ENCODE peak calls at places on chromosomes 1 and 21, in ten cellular contexts. One of them, this sample, is unnamed.

GRCh38 chr1:220888665-220888986 is 9.4 kb downstream of the HLX start:
- DNase-seq in glutamatergic neuron: no peak
- DNase-seq in adrenal gland: no peak
- DNase-seq in fibroblast of the aortic adventitia: no peak
- DNase-seq in lower lobe of right lung: no peak
- DNase-seq in HFFc6: no peak
- DNase-seq in neural crest cell: no peak
- DNase-seq in GM10248: no peak
- DNase-seq in SK-N-SH: no peak
- DNase-seq in heart right ventricle: no peak
- DNase-seq in this sample: no peak

GRCh38 chr1:79355073-79355472 is 348.5 kb upstream of the ADGRL4 start:
- DNase-seq in fibroblast of the aortic adventitia: peak
- DNase-seq in heart right ventricle: no peak
- DNase-seq in lower lobe of right lung: no peak
- DNase-seq in GM10248: no peak
- DNase-seq in HFFc6: peak
- DNase-seq in glutamatergic neuron: no peak
- DNase-seq in SK-N-SH: no peak
- DNase-seq in neural crest cell: no peak
- DNase-seq in adrenal gland: no peak
- DNase-seq in this sample: no peak

GRCh38 chr21:45320991-45321656 is 33.4 kb upstream of the POFUT2 start:
- DNase-seq in HFFc6: no peak
- DNase-seq in neural crest cell: no peak
- DNase-seq in lower lobe of right lung: no peak
- DNase-seq in heart right ventricle: no peak
- DNase-seq in glutamatergic neuron: no peak
- DNase-seq in GM10248: no peak
- DNase-seq in SK-N-SH: no peak
- DNase-seq in adrenal gland: no peak
- DNase-seq in fibroblast of the aortic adventitia: no peak
- DNase-seq in this sample: no peak

GRCh38 chr1:201540846-201541735 is 2.2 kb downstream of the NAV1 start:
- DNase-seq in lower lobe of right lung: no peak
- DNase-seq in fibroblast of the aortic adventitia: no peak
- DNase-seq in HFFc6: no peak
- DNase-seq in adrenal gland: no peak
- DNase-seq in neural crest cell: no peak
- DNase-seq in heart right ventricle: no peak
- DNase-seq in GM10248: peak
- DNase-seq in glutamatergic neuron: no peak
- DNase-seq in SK-N-SH: no peak
- DNase-seq in this sample: no peak

GRCh38 chr1:118984990-118985608 is 3.0 kb downstream of the TBX15 start:
- DNase-seq in neural crest cell: no peak
- DNase-seq in fibroblast of the aortic adventitia: no peak
- DNase-seq in GM10248: peak
- DNase-seq in glutamatergic neuron: no peak
- DNase-seq in heart right ventricle: no peak
- DNase-seq in SK-N-SH: peak
- DNase-seq in adrenal gland: no peak
- DNase-seq in HFFc6: no peak
- DNase-seq in lower lobe of right lung: no peak
- DNase-seq in this sample: no peak

GRCh38 chr1:56411484-56412180 is 167.7 kb downstream of the PLPP3 start:
- DNase-seq in adrenal gland: no peak
- DNase-seq in glutamatergic neuron: no peak
- DNase-seq in SK-N-SH: no peak
- DNase-seq in fibroblast of the aortic adventitia: no peak
- DNase-seq in neural crest cell: no peak
- DNase-seq in lower lobe of right lung: no peak
- DNase-seq in heart right ventricle: peak
- DNase-seq in GM10248: no peak
- DNase-seq in HFFc6: no peak
- DNase-seq in this sample: no peak

GRCh38 chr1:43716559-43717281 is 9.4 kb downstream of the ST3GAL3 start:
- DNase-seq in glutamatergic neuron: no peak
- DNase-seq in fibroblast of the aortic adventitia: no peak
- DNase-seq in neural crest cell: no peak
- DNase-seq in heart right ventricle: no peak
- DNase-seq in SK-N-SH: no peak
- DNase-seq in lower lobe of right lung: no peak
- DNase-seq in HFFc6: no peak
- DNase-seq in adrenal gland: no peak
- DNase-seq in GM10248: no peak
- DNase-seq in this sample: no peak

GRCh38 chr21:25573409-25574206 is 33.7 kb downstream of the MRPL39 start:
- DNase-seq in SK-N-SH: peak
- DNase-seq in GM10248: no peak
- DNase-seq in fibroblast of the aortic adventitia: peak
- DNase-seq in adrenal gland: peak
- DNase-seq in lower lobe of right lung: no peak
- DNase-seq in glutamatergic neuron: no peak
- DNase-seq in HFFc6: peak
- DNase-seq in heart right ventricle: no peak
- DNase-seq in neural crest cell: no peak
- DNase-seq in this sample: no peak

GRCh38 chr1:58434587-58434986 is 111.9 kb downstream of the OMA1 start:
- DNase-seq in HFFc6: no peak
- DNase-seq in neural crest cell: no peak
- DNase-seq in lower lobe of right lung: no peak
- DNase-seq in GM10248: no peak
- DNase-seq in fibroblast of the aortic adventitia: no peak
- DNase-seq in glutamatergic neuron: no peak
- DNase-seq in adrenal gland: no peak
- DNase-seq in heart right ventricle: no peak
- DNase-seq in SK-N-SH: no peak
- DNase-seq in this sample: no peak

GRCh38 chr1:75723989-75724471 is 479 bp upstream of the ACADM start:
- DNase-seq in SK-N-SH: peak
- DNase-seq in HFFc6: peak
- DNase-seq in neural crest cell: peak
- DNase-seq in adrenal gland: peak
- DNase-seq in glutamatergic neuron: peak
- DNase-seq in fibroblast of the aortic adventitia: peak
- DNase-seq in heart right ventricle: peak
- DNase-seq in GM10248: peak
- DNase-seq in lower lobe of right lung: peak
- DNase-seq in this sample: peak

GRCh38 chr1:1537626-1538250 is 2.7 kb downstream of the TMEM240 start:
- DNase-seq in fibroblast of the aortic adventitia: no peak
- DNase-seq in neural crest cell: no peak
- DNase-seq in lower lobe of right lung: no peak
- DNase-seq in HFFc6: no peak
- DNase-seq in glutamatergic neuron: no peak
- DNase-seq in SK-N-SH: no peak
- DNase-seq in GM10248: no peak
- DNase-seq in adrenal gland: no peak
- DNase-seq in heart right ventricle: no peak
- DNase-seq in this sample: no peak

GRCh38 chr1:111191496-111191895 is 8.9 kb downstream of the DENND2D start:
- DNase-seq in adrenal gland: no peak
- DNase-seq in neural crest cell: no peak
- DNase-seq in glutamatergic neuron: no peak
- DNase-seq in HFFc6: peak
- DNase-seq in SK-N-SH: no peak
- DNase-seq in GM10248: no peak
- DNase-seq in fibroblast of the aortic adventitia: peak
- DNase-seq in lower lobe of right lung: no peak
- DNase-seq in heart right ventricle: no peak
- DNase-seq in this sample: no peak

GRCh38 chr1:243493156-243494129 is 237.6 kb downstream of the SDCCAG8 start:
- DNase-seq in neural crest cell: no peak
- DNase-seq in heart right ventricle: no peak
- DNase-seq in GM10248: no peak
- DNase-seq in fibroblast of the aortic adventitia: peak
- DNase-seq in HFFc6: no peak
- DNase-seq in adrenal gland: no peak
- DNase-seq in glutamatergic neuron: no peak
- DNase-seq in lower lobe of right lung: no peak
- DNase-seq in SK-N-SH: peak
- DNase-seq in this sample: no peak

GRCh38 chr1:231172411-231172810 is 10.6 kb downstream of the TRIM67 start:
- DNase-seq in HFFc6: no peak
- DNase-seq in SK-N-SH: no peak
- DNase-seq in GM10248: no peak
- DNase-seq in lower lobe of right lung: no peak
- DNase-seq in adrenal gland: peak
- DNase-seq in neural crest cell: no peak
- DNase-seq in glutamatergic neuron: no peak
- DNase-seq in heart right ventricle: no peak
- DNase-seq in fibroblast of the aortic adventitia: no peak
- DNase-seq in this sample: no peak

GRCh38 chr1:169367096-169367685 is 406 bp downstream of the NME7 start:
- DNase-seq in neural crest cell: no peak
- DNase-seq in GM10248: no peak
- DNase-seq in adrenal gland: no peak
- DNase-seq in SK-N-SH: peak
- DNase-seq in HFFc6: no peak
- DNase-seq in fibroblast of the aortic adventitia: no peak
- DNase-seq in glutamatergic neuron: no peak
- DNase-seq in lower lobe of right lung: no peak
- DNase-seq in heart right ventricle: no peak
- DNase-seq in this sample: no peak

DNA sequence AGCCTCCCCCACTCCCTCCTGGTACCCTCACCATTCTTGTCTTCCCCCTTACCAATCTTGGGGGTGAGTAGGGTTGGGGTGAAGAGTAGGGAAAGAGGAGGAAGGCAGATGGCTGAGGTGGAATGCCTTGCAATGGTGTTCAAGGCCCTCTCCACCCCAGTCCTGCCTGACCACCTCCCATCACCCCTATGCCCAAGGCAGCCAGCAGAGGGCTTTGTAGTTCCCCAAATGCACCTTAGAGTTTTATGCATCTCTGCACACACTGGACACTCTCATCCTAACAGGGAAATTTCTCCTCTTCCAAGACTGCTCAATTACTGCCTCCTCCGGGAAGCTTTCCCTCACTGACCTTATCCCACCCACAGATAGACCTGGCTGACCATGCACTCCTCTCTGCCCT is 15.4 kb downstream of the KIF17 start:
- DNase-seq in adrenal gland: no peak
- DNase-seq in fibroblast of the aortic adventitia: peak
- DNase-seq in neural crest cell: no peak
- DNase-seq in HFFc6: peak
- DNase-seq in heart right ventricle: no peak
- DNase-seq in GM10248: no peak
- DNase-seq in SK-N-SH: no peak
- DNase-seq in lower lobe of right lung: no peak
- DNase-seq in glutamatergic neuron: no peak
- DNase-seq in this sample: no peak
- TF ChIP-seq CTCF in adrenal gland: no peak
- TF ChIP-seq CTCF in fibroblast of the aortic adventitia: peak
- TF ChIP-seq CTCF in neural crest cell: peak
- TF ChIP-seq CTCF in HFFc6: peak
- TF ChIP-seq CTCF in heart right ventricle: no peak
- TF ChIP-seq CTCF in GM10248: peak
- TF ChIP-seq CTCF in SK-N-SH: peak
- TF ChIP-seq CTCF in lower lobe of right lung: no peak
- TF ChIP-seq CTCF in glutamatergic neuron: peak
- TF ChIP-seq CTCF in this sample: peak

GRCh38 chr1:91007092-91007491 is 14.7 kb downstream of the ZNF644 start:
- DNase-seq in HFFc6: no peak
- DNase-seq in GM10248: no peak
- DNase-seq in lower lobe of right lung: no peak
- DNase-seq in SK-N-SH: no peak
- DNase-seq in adrenal gland: no peak
- DNase-seq in heart right ventricle: no peak
- DNase-seq in neural crest cell: no peak
- DNase-seq in fibroblast of the aortic adventitia: no peak
- DNase-seq in glutamatergic neuron: no peak
- DNase-seq in this sample: no peak
- TF ChIP-seq CTCF in HFFc6: no peak
- TF ChIP-seq CTCF in GM10248: no peak
- TF ChIP-seq CTCF in lower lobe of right lung: no peak
- TF ChIP-seq CTCF in SK-N-SH: no peak
- TF ChIP-seq CTCF in adrenal gland: no peak
- TF ChIP-seq CTCF in heart right ventricle: no peak
- TF ChIP-seq CTCF in neural crest cell: no peak
- TF ChIP-seq CTCF in fibroblast of the aortic adventitia: no peak
- TF ChIP-seq CTCF in glutamatergic neuron: no peak
- TF ChIP-seq CTCF in this sample: no peak

GRCh38 chr1:216119600-216119999 is 303.6 kb downstream of the USH2A start:
- DNase-seq in adrenal gland: no peak
- DNase-seq in SK-N-SH: peak
- DNase-seq in heart right ventricle: no peak
- DNase-seq in lower lobe of right lung: no peak
- DNase-seq in neural crest cell: no peak
- DNase-seq in HFFc6: peak
- DNase-seq in fibroblast of the aortic adventitia: peak
- DNase-seq in GM10248: peak
- DNase-seq in glutamatergic neuron: no peak
- DNase-seq in this sample: no peak
- TF ChIP-seq CTCF in adrenal gland: no peak
- TF ChIP-seq CTCF in SK-N-SH: peak
- TF ChIP-seq CTCF in heart right ventricle: peak
- TF ChIP-seq CTCF in lower lobe of right lung: no peak
- TF ChIP-seq CTCF in neural crest cell: peak
- TF ChIP-seq CTCF in HFFc6: peak
- TF ChIP-seq CTCF in fibroblast of the aortic adventitia: peak
- TF ChIP-seq CTCF in GM10248: peak
- TF ChIP-seq CTCF in glutamatergic neuron: no peak
- TF ChIP-seq CTCF in this sample: peak

GRCh38 chr1:93448983-93449805 is 1.3 kb downstream of the FNBP1L start:
- DNase-seq in adrenal gland: peak
- DNase-seq in heart right ventricle: no peak
- DNase-seq in SK-N-SH: peak
- DNase-seq in fibroblast of the aortic adventitia: peak
- DNase-seq in neural crest cell: no peak
- DNase-seq in GM10248: peak
- DNase-seq in lower lobe of right lung: no peak
- DNase-seq in HFFc6: peak
- DNase-seq in glutamatergic neuron: peak
- DNase-seq in this sample: peak
- TF ChIP-seq CTCF in adrenal gland: no peak
- TF ChIP-seq CTCF in heart right ventricle: no peak
- TF ChIP-seq CTCF in SK-N-SH: peak
- TF ChIP-seq CTCF in fibroblast of the aortic adventitia: no peak
- TF ChIP-seq CTCF in neural crest cell: no peak
- TF ChIP-seq CTCF in GM10248: no peak
- TF ChIP-seq CTCF in lower lobe of right lung: no peak
- TF ChIP-seq CTCF in HFFc6: peak
- TF ChIP-seq CTCF in glutamatergic neuron: no peak
- TF ChIP-seq CTCF in this sample: peak

GRCh38 chr1:108200627-108201106 is 524 bp upstream of the SLC25A24 start:
- DNase-seq in adrenal gland: peak
- DNase-seq in GM10248: peak
- DNase-seq in heart right ventricle: no peak
- DNase-seq in neural crest cell: no peak
- DNase-seq in SK-N-SH: peak
- DNase-seq in fibroblast of the aortic adventitia: peak
- DNase-seq in HFFc6: peak
- DNase-seq in glutamatergic neuron: no peak
- DNase-seq in lower lobe of right lung: no peak
- DNase-seq in this sample: no peak
- TF ChIP-seq CTCF in adrenal gland: peak
- TF ChIP-seq CTCF in GM10248: peak
- TF ChIP-seq CTCF in heart right ventricle: peak
- TF ChIP-seq CTCF in neural crest cell: no peak
- TF ChIP-seq CTCF in SK-N-SH: peak
- TF ChIP-seq CTCF in fibroblast of the aortic adventitia: peak
- TF ChIP-seq CTCF in HFFc6: peak
- TF ChIP-seq CTCF in glutamatergic neuron: no peak
- TF ChIP-seq CTCF in lower lobe of right lung: no peak
- TF ChIP-seq CTCF in this sample: peak

GRCh38 chr1:94741510-94741909 is 78.6 kb upstream of the SLC44A3 start:
- DNase-seq in lower lobe of right lung: no peak
- DNase-seq in adrenal gland: no peak
- DNase-seq in neural crest cell: no peak
- DNase-seq in heart right ventricle: no peak
- DNase-seq in HFFc6: no peak
- DNase-seq in GM10248: no peak
- DNase-seq in SK-N-SH: no peak
- DNase-seq in fibroblast of the aortic adventitia: no peak
- DNase-seq in glutamatergic neuron: no peak
- DNase-seq in this sample: no peak
- TF ChIP-seq CTCF in lower lobe of right lung: no peak
- TF ChIP-seq CTCF in adrenal gland: no peak
- TF ChIP-seq CTCF in neural crest cell: no peak
- TF ChIP-seq CTCF in heart right ventricle: no peak
- TF ChIP-seq CTCF in HFFc6: peak
- TF ChIP-seq CTCF in GM10248: no peak
- TF ChIP-seq CTCF in SK-N-SH: no peak
- TF ChIP-seq CTCF in fibroblast of the aortic adventitia: no peak
- TF ChIP-seq CTCF in glutamatergic neuron: no peak
- TF ChIP-seq CTCF in this sample: no peak

This sample was measured in progenitor cell of endocrine pancreas.